ENCODE peak calls at places on chromosomes 5 and 9, in six cellular contexts. One of them, this sample, is unnamed.
A peak's percentile ranks its signal among the peaks of the same experiment; 100 is the strongest.

GRCh38 chr5:176441921-176442323 is 6.3 kb upstream of the FAF2 start:
- DNase-seq in stimulated activated CD8-positive, alpha-beta memory T cell treated with anti-CD3 and anti-CD28 coated beads, Interleukin-2, amount 100 ng/mL, for 48 hours: no peak
- DNase-seq in NCI-H1092 treated with DMSO at 0.1 percent for 48 hours: no peak
- DNase-seq in central memory CD4-positive, alpha-beta T cell: no peak
- DNase-seq in HEK293T: peak; percentile 18
- DNase-seq in HT-29: no peak
- DNase-seq in this sample: no peak

GRCh38 chr5:64688965-64689364 is 1.3 kb upstream of the SHISAL2B start:
- DNase-seq in stimulated activated CD8-positive, alpha-beta memory T cell treated with anti-CD3 and anti-CD28 coated beads, Interleukin-2, amount 100 ng/mL, for 48 hours: no peak
- DNase-seq in NCI-H1092 treated with DMSO at 0.1 percent for 48 hours: no peak
- DNase-seq in central memory CD4-positive, alpha-beta T cell: no peak
- DNase-seq in HEK293T: no peak
- DNase-seq in HT-29: no peak
- DNase-seq in this sample: no peak

GRCh38 chr5:153402550-153402949 is 87.9 kb upstream of the GRIA1 start:
- DNase-seq in stimulated activated CD8-positive, alpha-beta memory T cell treated with anti-CD3 and anti-CD28 coated beads, Interleukin-2, amount 100 ng/mL, for 48 hours: no peak
- DNase-seq in NCI-H1092 treated with DMSO at 0.1 percent for 48 hours: no peak
- DNase-seq in central memory CD4-positive, alpha-beta T cell: no peak
- DNase-seq in HEK293T: no peak
- DNase-seq in HT-29: no peak
- DNase-seq in this sample: no peak

GRCh38 chr9:2336055-2336454 is 285.5 kb upstream of the VLDLR start:
- DNase-seq in stimulated activated CD8-positive, alpha-beta memory T cell treated with anti-CD3 and anti-CD28 coated beads, Interleukin-2, amount 100 ng/mL, for 48 hours: no peak
- DNase-seq in NCI-H1092 treated with DMSO at 0.1 percent for 48 hours: no peak
- DNase-seq in central memory CD4-positive, alpha-beta T cell: no peak
- DNase-seq in HEK293T: no peak
- DNase-seq in HT-29: no peak
- DNase-seq in this sample: no peak

GRCh38 chr9:96137666-96138429 is 164.1 kb downstream of the HSD17B3 start:
- DNase-seq in stimulated activated CD8-positive, alpha-beta memory T cell treated with anti-CD3 and anti-CD28 coated beads, Interleukin-2, amount 100 ng/mL, for 48 hours: no peak
- DNase-seq in NCI-H1092 treated with DMSO at 0.1 percent for 48 hours: no peak
- DNase-seq in central memory CD4-positive, alpha-beta T cell: no peak
- DNase-seq in HEK293T: no peak
- DNase-seq in HT-29: no peak
- DNase-seq in this sample: no peak

GRCh38 chr5:154762261-154762660 is 7.1 kb downstream of the LARP1 start:
- DNase-seq in stimulated activated CD8-positive, alpha-beta memory T cell treated with anti-CD3 and anti-CD28 coated beads, Interleukin-2, amount 100 ng/mL, for 48 hours: no peak
- DNase-seq in NCI-H1092 treated with DMSO at 0.1 percent for 48 hours: no peak
- DNase-seq in central memory CD4-positive, alpha-beta T cell: no peak
- DNase-seq in HEK293T: no peak
- DNase-seq in HT-29: no peak
- DNase-seq in this sample: no peak

GRCh38 chr9:127279717-127280285 is 15.2 kb downstream of the GARNL3 start:
- DNase-seq in stimulated activated CD8-positive, alpha-beta memory T cell treated with anti-CD3 and anti-CD28 coated beads, Interleukin-2, amount 100 ng/mL, for 48 hours: no peak
- DNase-seq in NCI-H1092 treated with DMSO at 0.1 percent for 48 hours: peak; percentile 65
- DNase-seq in central memory CD4-positive, alpha-beta T cell: no peak
- DNase-seq in HEK293T: no peak
- DNase-seq in HT-29: no peak
- DNase-seq in this sample: no peak

GRCh38 chr5:147481857-147482256 is 28.0 kb downstream of the DPYSL3 start:
- DNase-seq in stimulated activated CD8-positive, alpha-beta memory T cell treated with anti-CD3 and anti-CD28 coated beads, Interleukin-2, amount 100 ng/mL, for 48 hours: no peak
- DNase-seq in NCI-H1092 treated with DMSO at 0.1 percent for 48 hours: no peak
- DNase-seq in central memory CD4-positive, alpha-beta T cell: no peak
- DNase-seq in HEK293T: no peak
- DNase-seq in HT-29: no peak
- DNase-seq in this sample: no peak

GRCh38 chr9:104258289-104259045 is 164.4 kb downstream of the SMC2 start:
- DNase-seq in stimulated activated CD8-positive, alpha-beta memory T cell treated with anti-CD3 and anti-CD28 coated beads, Interleukin-2, amount 100 ng/mL, for 48 hours: no peak
- DNase-seq in NCI-H1092 treated with DMSO at 0.1 percent for 48 hours: no peak
- DNase-seq in central memory CD4-positive, alpha-beta T cell: no peak
- DNase-seq in HEK293T: no peak
- DNase-seq in HT-29: no peak
- DNase-seq in this sample: no peak

GRCh38 chr9:4936277-4936676 is 48.8 kb upstream of the JAK2 start:
- DNase-seq in stimulated activated CD8-positive, alpha-beta memory T cell treated with anti-CD3 and anti-CD28 coated beads, Interleukin-2, amount 100 ng/mL, for 48 hours: no peak
- DNase-seq in NCI-H1092 treated with DMSO at 0.1 percent for 48 hours: no peak
- DNase-seq in central memory CD4-positive, alpha-beta T cell: no peak
- DNase-seq in HEK293T: no peak
- DNase-seq in HT-29: no peak
- DNase-seq in this sample: no peak

GRCh38 chr9:134564431-134565170 is 77.0 kb upstream of the COL5A1 start:
- DNase-seq in stimulated activated CD8-positive, alpha-beta memory T cell treated with anti-CD3 and anti-CD28 coated beads, Interleukin-2, amount 100 ng/mL, for 48 hours: no peak
- DNase-seq in NCI-H1092 treated with DMSO at 0.1 percent for 48 hours: no peak
- DNase-seq in central memory CD4-positive, alpha-beta T cell: no peak
- DNase-seq in HEK293T: no peak
- DNase-seq in HT-29: no peak
- DNase-seq in this sample: no peak

GRCh38 chr5:91687430-91687829 is 304.3 kb upstream of the ARRDC3 start:
- DNase-seq in stimulated activated CD8-positive, alpha-beta memory T cell treated with anti-CD3 and anti-CD28 coated beads, Interleukin-2, amount 100 ng/mL, for 48 hours: no peak
- DNase-seq in NCI-H1092 treated with DMSO at 0.1 percent for 48 hours: no peak
- DNase-seq in central memory CD4-positive, alpha-beta T cell: no peak
- DNase-seq in HEK293T: no peak
- DNase-seq in HT-29: no peak
- DNase-seq in this sample: no peak

GRCh38 chr9:34400275-34400674 is 23.6 kb upstream of the MYORG start:
- DNase-seq in stimulated activated CD8-positive, alpha-beta memory T cell treated with anti-CD3 and anti-CD28 coated beads, Interleukin-2, amount 100 ng/mL, for 48 hours: no peak
- DNase-seq in NCI-H1092 treated with DMSO at 0.1 percent for 48 hours: no peak
- DNase-seq in central memory CD4-positive, alpha-beta T cell: no peak
- DNase-seq in HEK293T: no peak
- DNase-seq in HT-29: no peak
- DNase-seq in this sample: no peak

GRCh38 chr9:34899535-34900158 is 58.4 kb upstream of the PHF24 start:
- DNase-seq in stimulated activated CD8-positive, alpha-beta memory T cell treated with anti-CD3 and anti-CD28 coated beads, Interleukin-2, amount 100 ng/mL, for 48 hours: peak; percentile 69
- DNase-seq in NCI-H1092 treated with DMSO at 0.1 percent for 48 hours: peak; percentile 75
- DNase-seq in central memory CD4-positive, alpha-beta T cell: peak; percentile 71
- DNase-seq in HEK293T: peak; percentile 81
- DNase-seq in HT-29: peak; percentile 84
- DNase-seq in this sample: peak; percentile 85

GRCh38 chr9:77738932-77739331 is 90.8 kb upstream of the GNA14 start:
- DNase-seq in stimulated activated CD8-positive, alpha-beta memory T cell treated with anti-CD3 and anti-CD28 coated beads, Interleukin-2, amount 100 ng/mL, for 48 hours: no peak
- DNase-seq in NCI-H1092 treated with DMSO at 0.1 percent for 48 hours: no peak
- DNase-seq in central memory CD4-positive, alpha-beta T cell: no peak
- DNase-seq in HEK293T: no peak
- DNase-seq in HT-29: no peak
- DNase-seq in this sample: no peak

GRCh38 chr9:134297082-134297415 is 29.2 kb upstream of the RXRA start:
- DNase-seq in stimulated activated CD8-positive, alpha-beta memory T cell treated with anti-CD3 and anti-CD28 coated beads, Interleukin-2, amount 100 ng/mL, for 48 hours: no peak
- DNase-seq in NCI-H1092 treated with DMSO at 0.1 percent for 48 hours: no peak
- DNase-seq in central memory CD4-positive, alpha-beta T cell: no peak
- DNase-seq in HEK293T: no peak
- DNase-seq in HT-29: no peak
- DNase-seq in this sample: no peak

GRCh38 chr9:93655621-93656425 is 79.4 kb downstream of the PHF2 start:
- DNase-seq in stimulated activated CD8-positive, alpha-beta memory T cell treated with anti-CD3 and anti-CD28 coated beads, Interleukin-2, amount 100 ng/mL, for 48 hours: no peak
- DNase-seq in NCI-H1092 treated with DMSO at 0.1 percent for 48 hours: no peak
- DNase-seq in central memory CD4-positive, alpha-beta T cell: no peak
- DNase-seq in HEK293T: no peak
- DNase-seq in HT-29: no peak
- DNase-seq in this sample: no peak

GRCh38 chr9:89808076-89808701 is 203.4 kb downstream of the GADD45G start:
- DNase-seq in stimulated activated CD8-positive, alpha-beta memory T cell treated with anti-CD3 and anti-CD28 coated beads, Interleukin-2, amount 100 ng/mL, for 48 hours: no peak
- DNase-seq in NCI-H1092 treated with DMSO at 0.1 percent for 48 hours: peak; percentile 48
- DNase-seq in central memory CD4-positive, alpha-beta T cell: no peak
- DNase-seq in HEK293T: peak; percentile 39
- DNase-seq in HT-29: no peak
- DNase-seq in this sample: no peak

GRCh38 chr5:150469718-150470470 is 20.4 kb upstream of the RPS14 start:
- DNase-seq in stimulated activated CD8-positive, alpha-beta memory T cell treated with anti-CD3 and anti-CD28 coated beads, Interleukin-2, amount 100 ng/mL, for 48 hours: no peak
- DNase-seq in NCI-H1092 treated with DMSO at 0.1 percent for 48 hours: no peak
- DNase-seq in central memory CD4-positive, alpha-beta T cell: no peak
- DNase-seq in HEK293T: no peak
- DNase-seq in HT-29: no peak
- DNase-seq in this sample: no peak

GRCh38 chr9:129990269-129991005 is 52.6 kb downstream of the FNBP1 start:
- DNase-seq in stimulated activated CD8-positive, alpha-beta memory T cell treated with anti-CD3 and anti-CD28 coated beads, Interleukin-2, amount 100 ng/mL, for 48 hours: no peak
- DNase-seq in NCI-H1092 treated with DMSO at 0.1 percent for 48 hours: no peak
- DNase-seq in central memory CD4-positive, alpha-beta T cell: peak; percentile 68
- DNase-seq in HEK293T: no peak
- DNase-seq in HT-29: no peak
- DNase-seq in this sample: peak; percentile 69

GRCh38 chr5:158375531-158375930 is 516.6 kb upstream of the CLINT1 start:
- DNase-seq in stimulated activated CD8-positive, alpha-beta memory T cell treated with anti-CD3 and anti-CD28 coated beads, Interleukin-2, amount 100 ng/mL, for 48 hours: no peak
- DNase-seq in NCI-H1092 treated with DMSO at 0.1 percent for 48 hours: no peak
- DNase-seq in central memory CD4-positive, alpha-beta T cell: no peak
- DNase-seq in HEK293T: no peak
- DNase-seq in HT-29: no peak
- DNase-seq in this sample: no peak